ENCODE peak calls at places on chromosomes 13 and 19, in four cellular contexts. M is breast epithelium, G is upper lobe of left lung, B is A549. Q is an unnamed sample.

GRCh38 chr13:44921931-44922758 is 67.1 kb downstream of the NUFIP1 start:
- DNase-seq in M (no peak), G (no peak), B (peak; percentile 92), Q (no peak)

GRCh38 chr13:45464141-45464686 is 525 bp upstream of the COG3 start:
- DNase-seq in M (no peak), G (no peak), B (no peak), Q (peak; percentile 80)

GRCh38 chr13:26571518-26571917 is 14.0 kb downstream of the WASF3 start:
- DNase-seq in M (no peak), G (no peak), B (no peak), Q (no peak)

GRCh38 chr19:15374105-15374651 is 5.4 kb downstream of the AKAP8 start:
- DNase-seq in M (no peak), G (no peak), B (no peak), Q (peak; percentile 70)

GRCh38 chr13:32060319-32060924 is 28.8 kb downstream of the FRY start:
- DNase-seq in M (no peak), G (no peak), B (no peak), Q (no peak)

GRCh38 chr13:113840541-113841354 is 23.1 kb downstream of the GAS6 start:
- DNase-seq in M (no peak), G (peak; percentile 72), B (no peak), Q (peak; percentile 67)

GRCh38 chr13:86792153-86792651 is 879.0 kb upstream of the SLITRK5 start:
- DNase-seq in M (no peak), G (peak; percentile 73), B (no peak), Q (no peak)

GRCh38 chr19:55088021-55088451 is 12.4 kb downstream of the EPS8L1 start:
- DNase-seq in M (no peak), G (no peak), B (no peak), Q (no peak)

GRCh38 chr13:41193919-41194824 is at the start of gene KBTBD7:
- DNase-seq in M (peak; percentile 86), G (peak; percentile 96), B (peak; percentile 92), Q (peak; percentile 99)
- TF ChIP-seq POLR2A in M (peak; percentile 35), G (peak; percentile 76), B (peak; percentile 23), Q (peak; percentile 41)

GRCh38 chr13:53189162-53189561 is 160.5 kb downstream of the OLFM4 start:
- DNase-seq in M (no peak), G (no peak), B (no peak), Q (no peak)
- TF ChIP-seq CTCF in M (no peak), G (no peak), B (no peak), Q (no peak)

GRCh38 chr19:49808762-49809154 is 4.3 kb downstream of the FUZ start:
- DNase-seq in M (peak; percentile 98), G (peak; percentile 95), B (peak; percentile 87), Q (peak; percentile 96)
- TF ChIP-seq POLR2A in M (peak; percentile 35), G (peak; percentile 63), B (no peak), Q (no peak)

GRCh38 chr19:43723588-43723987 is 7.7 kb downstream of the IRGC start:
- DNase-seq in M (no peak), G (no peak), B (peak; percentile 46), Q (no peak)
- TF ChIP-seq CTCF in M (no peak), G (no peak), B (peak; percentile 48), Q (no peak)

GRCh38 chr13:105139380-105140285 is 1395.8 kb downstream of the EFNB2 start:
- DNase-seq in M (no peak), G (no peak), B (peak; percentile 52), Q (peak; percentile 84)
- TF ChIP-seq POLR2A in M (no peak), G (no peak), B (no peak), Q (no peak)

GRCh38 chr19:36027696-36028095 is 5.0 kb downstream of the CLIP3 start:
- DNase-seq in M (no peak), G (no peak), B (no peak), Q (no peak)

GRCh38 chr19:36031308-36031707 is 1.4 kb downstream of the CLIP3 start:
- DNase-seq in M (no peak), G (no peak), B (no peak), Q (no peak)

GRCh38 chr19:36032251-36033104 is at the start of gene CLIP3:
- DNase-seq in M (no peak), G (peak; percentile 91), B (no peak), Q (no peak)

GRCh38 chr19:36028313-36029041 is 4.2 kb downstream of the CLIP3 start:
- DNase-seq in M (no peak), G (no peak), B (no peak), Q (no peak)

DNA sequence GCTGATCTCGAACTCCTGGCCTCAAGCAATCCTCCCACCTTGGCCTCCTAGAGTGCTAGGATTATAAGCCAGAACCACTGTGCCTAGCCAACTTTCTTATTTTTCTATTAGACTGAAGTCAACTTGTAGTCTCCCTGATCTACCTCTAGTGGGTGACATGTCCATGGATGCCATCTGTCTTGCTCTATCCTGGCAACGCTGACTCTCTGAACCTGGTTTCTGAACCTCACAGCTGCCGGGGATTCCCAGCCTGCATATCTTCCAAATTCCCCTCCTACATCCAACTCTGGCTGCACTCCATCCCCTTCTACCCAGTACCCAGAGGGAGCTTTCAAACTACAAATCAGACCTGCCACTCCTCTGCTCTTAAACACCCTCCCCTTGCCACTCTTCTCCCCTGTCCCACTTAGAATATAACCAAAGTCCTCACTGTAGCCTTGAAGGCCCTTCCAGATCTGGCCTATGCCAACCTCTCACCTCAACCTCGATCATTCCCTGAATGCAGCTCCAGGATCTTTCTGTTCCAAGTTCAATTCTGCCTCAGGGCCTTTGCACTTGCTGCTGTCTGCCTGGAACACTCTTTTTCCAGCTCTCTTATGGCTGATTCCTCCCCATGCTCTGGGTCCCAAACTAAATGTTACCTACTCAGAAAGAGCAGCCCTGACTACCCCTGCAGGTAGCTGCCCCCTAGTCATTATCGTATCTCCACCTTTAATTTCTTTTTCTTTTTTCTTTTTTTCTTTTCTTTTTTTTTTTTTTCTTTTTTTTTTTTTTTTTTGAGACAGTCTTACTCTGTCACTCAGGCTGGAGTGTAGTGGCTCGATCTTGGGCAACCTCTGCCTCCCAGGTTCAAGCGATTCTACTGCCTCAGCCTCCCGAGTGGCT is 2.2 kb downstream of the CLIP3 start:
- DNase-seq in M (no peak), G (no peak), B (peak; percentile 61), Q (no peak)
- TF ChIP-seq CTCF in M (no peak), G (no peak), B (peak; percentile 5), Q (no peak)

GRCh38 chr19:21432590-21432989 is 35.7 kb downstream of the ZNF493 start:
- DNase-seq in M (no peak), G (no peak), B (no peak), Q (no peak)
- TF ChIP-seq POLR2A in M (no peak), G (no peak), B (no peak), Q (no peak)

GRCh38 chr19:18777156-18777724 is 13.9 kb downstream of the COMP start:
- DNase-seq in M (no peak), G (peak; percentile 82), B (no peak), Q (no peak)

GRCh38 chr19:18775586-18776287 is 15.4 kb downstream of the COMP start:
- DNase-seq in M (no peak), G (peak; percentile 72), B (no peak), Q (no peak)

GRCh38 chr19:18774782-18775444 is 16.2 kb downstream of the COMP start:
- DNase-seq in M (no peak), G (peak; percentile 82), B (no peak), Q (no peak)

GRCh38 chr19:18776736-18777135 is 14.4 kb downstream of the COMP start:
- DNase-seq in M (no peak), G (peak; percentile 65), B (no peak), Q (no peak)

GRCh38 chr19:18776288-18776594 is 14.9 kb downstream of the COMP start:
- DNase-seq in M (no peak), G (no peak), B (no peak), Q (no peak)
- TF ChIP-seq CTCF in M (no peak), G (no peak), B (peak; percentile 17), Q (no peak)

DNA sequence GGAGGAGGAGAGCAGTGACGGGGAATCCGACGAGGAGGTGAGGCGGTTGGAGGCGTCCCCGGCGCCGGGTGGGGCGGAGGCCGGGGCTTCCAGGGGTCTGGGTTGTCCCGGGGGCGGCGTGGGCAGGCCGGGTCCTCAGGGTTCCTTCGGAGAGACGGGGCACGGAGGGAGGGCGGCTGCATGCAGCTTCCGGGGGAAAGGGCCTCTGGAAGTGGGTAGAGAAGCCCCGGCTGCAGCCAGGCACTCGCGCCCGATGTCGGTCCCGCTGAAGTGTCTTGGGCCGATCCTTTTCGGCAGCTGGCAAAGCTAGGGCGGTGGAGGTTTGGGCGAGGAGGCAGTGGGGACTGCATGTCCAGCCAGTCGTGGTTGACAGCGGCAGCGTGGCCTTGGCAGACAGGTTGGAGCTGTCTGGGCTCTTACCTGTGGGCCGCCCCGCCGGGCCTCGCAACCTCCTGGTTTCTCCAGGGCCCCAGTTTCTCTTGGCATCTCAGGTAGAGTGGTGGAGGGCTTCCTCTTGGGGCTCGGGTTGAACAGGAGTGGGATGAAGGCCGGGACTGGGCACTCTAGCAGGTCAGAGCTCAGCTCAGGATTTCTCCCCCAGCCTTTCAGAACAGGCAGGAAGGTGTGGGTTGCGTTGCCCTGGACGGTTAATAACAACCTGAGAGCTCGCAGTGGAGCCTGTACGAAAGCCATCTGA is 690 bp downstream of the KMT2B start:
- DNase-seq in M (no peak), G (peak; percentile 93), B (peak; percentile 40), Q (peak; percentile 93)
- TF ChIP-seq POLR2A in M (no peak), G (no peak), B (no peak), Q (no peak)

GRCh38 chr13:35984776-35985453 is 146.3 kb downstream of the DCLK1 start:
- DNase-seq in M (no peak), G (peak; percentile 18), B (no peak), Q (no peak)
- TF ChIP-seq CTCF in M (no peak), G (no peak), B (no peak), Q (no peak)